ENCODE peak calls at places on chromosomes 12 and 14, in four cellular contexts. Q is cardiac muscle cell, U is IMR-90, V is foreskin melanocyte. X is an unnamed sample.

GRCh38 chr14:36495666-36496065 is 24.4 kb downstream of the NKX2-1 start:
- DNase-seq in Q (no peak), U (no peak), V (no peak), X (no peak)

GRCh38 chr14:103688906-103689902 is 26.0 kb downstream of the XRCC3 start:
- DNase-seq in Q (no peak), U (no peak), V (peak), X (no peak)

GRCh38 chr12:47361389-47362031 is 281.8 kb upstream of the AMIGO2 start:
- DNase-seq in Q (no peak), U (no peak), V (no peak), X (no peak)

GRCh38 chr12:115224031-115224430 is 540.1 kb upstream of the TBX3 start:
- DNase-seq in Q (peak), U (no peak), V (no peak), X (no peak)

GRCh38 chr12:32918890-32919791 is 22.6 kb upstream of the PKP2 start:
- DNase-seq in Q (peak), U (peak), V (no peak), X (peak)

GRCh38 chr12:32296541-32296940 is 102.8 kb upstream of the FGD4 start:
- DNase-seq in Q (no peak), U (no peak), V (no peak), X (no peak)

GRCh38 chr12:2691340-2692111 is 103.2 kb upstream of the FKBP4 start:
- DNase-seq in Q (peak), U (no peak), V (no peak), X (peak)

GRCh38 chr14:92783813-92784431 is 10.2 kb upstream of the GOLGA5 start:
- DNase-seq in Q (peak), U (peak), V (peak), X (no peak)

GRCh38 chr14:41498959-41499358 is 107.7 kb upstream of the LRFN5 start:
- DNase-seq in Q (no peak), U (no peak), V (no peak), X (no peak)